ENCODE peak calls at places on chromosomes 1 and 21, in seven cellular contexts. A is activated B cell treated with CpG ODN at 0.5 μM for 24 hours, D is fibroblast of lung, O is progenitor cell of endocrine pancreas, E is sigmoid colon, M is cardiac fibroblast, Y is mucosa of descending colon. I is an unnamed sample.

GRCh38 chr1:70633004-70633403 is 221.9 kb downstream of the CTH start:
- DNase-seq in E (no peak), Y (no peak), M (no peak), A (no peak), O (no peak), D (no peak), I (no peak)

GRCh38 chr1:88169144-88169543 is 514.9 kb upstream of the PKN2 start:
- DNase-seq in O (no peak), Y (no peak), M (no peak), E (no peak), A (no peak), D (no peak), I (no peak)

GRCh38 chr1:89697397-89697796 is 64.5 kb downstream of the LRRC8C start:
- DNase-seq in O (no peak), D (peak; percentile 17), M (peak; percentile 15), E (no peak), Y (no peak), A (no peak), I (no peak)

GRCh38 chr1:17810668-17811067 is 55.5 kb downstream of the ACTL8 start:
- DNase-seq in E (no peak), O (no peak), D (no peak), M (no peak), A (no peak), Y (no peak), I (no peak)

GRCh38 chr1:200558866-200559459 is 61.6 kb downstream of the KIF14 start:
- DNase-seq in Y (no peak), D (peak; percentile 48), E (no peak), M (peak; percentile 72), A (no peak), O (no peak), I (no peak)

GRCh38 chr21:19853061-19853460 is 1145.1 kb upstream of the NCAM2 start:
- DNase-seq in A (no peak), M (no peak), D (no peak), O (no peak), Y (no peak), E (no peak), I (no peak)

GRCh38 chr1:233791750-233792149 is 112.7 kb upstream of the SLC35F3 start:
- DNase-seq in E (no peak), Y (no peak), D (no peak), O (no peak), A (no peak), M (no peak), I (no peak)

GRCh38 chr1:118077331-118078055 is 107.5 kb downstream of the SPAG17 start:
- DNase-seq in D (peak; percentile 22), E (no peak), A (no peak), M (peak; percentile 64), Y (no peak), O (no peak), I (no peak)

GRCh38 chr1:55287732-55288131 is 72.6 kb upstream of the USP24 start:
- DNase-seq in Y (no peak), E (no peak), D (no peak), M (no peak), A (no peak), O (no peak), I (no peak)

GRCh38 chr1:3923378-3924185 is 23.5 kb upstream of the C1orf174 start:
- DNase-seq in E (peak; percentile 54), M (no peak), A (no peak), Y (no peak), D (no peak), O (no peak), I (no peak)

DNA sequence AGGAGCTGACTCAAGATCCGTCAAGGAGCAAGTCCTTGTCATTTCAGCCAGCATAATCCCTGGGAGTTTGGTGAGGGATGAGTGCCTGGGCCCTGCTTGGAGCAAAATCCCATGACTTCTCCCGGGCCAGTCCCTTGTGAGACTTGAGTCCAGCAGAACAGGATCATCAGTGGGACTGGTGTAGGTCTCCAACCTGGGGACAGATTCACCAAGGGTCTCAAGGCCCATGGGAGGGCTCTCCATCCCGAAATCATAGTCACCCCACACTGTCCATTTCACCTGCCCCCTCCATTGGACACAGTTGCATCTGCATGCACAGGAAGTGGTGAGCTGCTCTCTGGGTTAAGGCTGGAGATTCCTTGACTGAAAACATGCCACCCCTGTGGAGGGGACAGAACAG is 178.2 kb downstream of the FOXD2 start:
- DNase-seq in Y (no peak), O (no peak), D (no peak), A (no peak), M (no peak), E (no peak), I (peak; percentile 39)
- TF ChIP-seq CTCF in Y (no peak), O (no peak), D (no peak), A (no peak), M (no peak), E (no peak), I (no peak)

DNA sequence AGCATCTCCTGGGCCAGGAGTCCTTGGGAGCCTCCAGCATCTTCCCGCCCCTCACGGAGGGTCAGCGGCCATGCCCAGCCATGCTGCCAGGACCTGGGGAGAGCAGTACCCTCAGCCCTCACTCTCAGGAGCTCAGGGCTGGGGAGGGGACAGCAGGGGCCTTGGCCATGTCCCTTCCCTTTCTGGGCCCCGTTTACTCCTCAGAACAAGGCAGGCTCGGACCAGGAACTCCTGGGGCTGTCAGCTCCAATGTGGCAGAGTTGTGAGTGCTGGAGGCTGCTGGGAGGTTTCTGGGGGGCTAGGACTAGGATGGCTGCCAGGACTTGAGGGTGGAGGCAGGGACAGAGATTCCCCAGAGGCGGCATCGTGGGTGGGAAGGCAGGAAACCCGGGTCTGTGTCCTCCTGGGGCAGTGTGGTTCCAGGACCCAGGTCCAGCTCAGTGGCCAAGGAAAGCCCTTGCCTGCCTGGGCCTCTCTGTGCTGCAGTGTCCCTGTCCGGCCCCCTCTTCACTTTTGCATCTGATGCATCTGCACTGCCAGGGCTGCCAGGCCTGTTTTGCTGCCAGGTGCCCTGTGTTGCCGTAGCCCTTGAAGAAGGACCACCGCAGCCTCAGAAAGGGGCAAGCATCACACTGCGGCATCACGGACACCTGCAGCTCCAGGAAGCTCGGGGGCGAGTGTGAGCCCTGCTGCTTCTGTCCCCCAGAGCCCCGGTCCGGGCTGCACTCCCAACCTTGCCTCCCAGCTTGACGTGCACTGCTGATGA is 223.9 kb downstream of the CAMTA1 start:
- DNase-seq in O (no peak), A (no peak), M (no peak), E (no peak), D (no peak), Y (no peak), I (no peak)
- TF ChIP-seq CTCF in O (no peak), A (no peak), M (no peak), E (no peak), D (no peak), Y (no peak), I (no peak)

GRCh38 chr1:240492832-240493440 is 119.0 kb downstream of the GREM2 start:
- DNase-seq in O (peak; percentile 29), M (peak; percentile 52), E (no peak), A (no peak), D (peak; percentile 59), Y (peak; percentile 73), I (no peak)
- TF ChIP-seq CTCF in O (peak; percentile 51), M (peak; percentile 39), E (no peak), A (no peak), D (peak; percentile 53), Y (no peak), I (peak; percentile 67)

GRCh38 chr1:157431751-157432150 is 120.6 kb downstream of the FCRL5 start:
- DNase-seq in M (peak; percentile 10), Y (no peak), O (no peak), A (no peak), E (no peak), D (peak; percentile 3), I (no peak)
- TF ChIP-seq CTCF in M (no peak), Y (no peak), O (no peak), A (no peak), E (no peak), D (no peak), I (no peak)

DNA sequence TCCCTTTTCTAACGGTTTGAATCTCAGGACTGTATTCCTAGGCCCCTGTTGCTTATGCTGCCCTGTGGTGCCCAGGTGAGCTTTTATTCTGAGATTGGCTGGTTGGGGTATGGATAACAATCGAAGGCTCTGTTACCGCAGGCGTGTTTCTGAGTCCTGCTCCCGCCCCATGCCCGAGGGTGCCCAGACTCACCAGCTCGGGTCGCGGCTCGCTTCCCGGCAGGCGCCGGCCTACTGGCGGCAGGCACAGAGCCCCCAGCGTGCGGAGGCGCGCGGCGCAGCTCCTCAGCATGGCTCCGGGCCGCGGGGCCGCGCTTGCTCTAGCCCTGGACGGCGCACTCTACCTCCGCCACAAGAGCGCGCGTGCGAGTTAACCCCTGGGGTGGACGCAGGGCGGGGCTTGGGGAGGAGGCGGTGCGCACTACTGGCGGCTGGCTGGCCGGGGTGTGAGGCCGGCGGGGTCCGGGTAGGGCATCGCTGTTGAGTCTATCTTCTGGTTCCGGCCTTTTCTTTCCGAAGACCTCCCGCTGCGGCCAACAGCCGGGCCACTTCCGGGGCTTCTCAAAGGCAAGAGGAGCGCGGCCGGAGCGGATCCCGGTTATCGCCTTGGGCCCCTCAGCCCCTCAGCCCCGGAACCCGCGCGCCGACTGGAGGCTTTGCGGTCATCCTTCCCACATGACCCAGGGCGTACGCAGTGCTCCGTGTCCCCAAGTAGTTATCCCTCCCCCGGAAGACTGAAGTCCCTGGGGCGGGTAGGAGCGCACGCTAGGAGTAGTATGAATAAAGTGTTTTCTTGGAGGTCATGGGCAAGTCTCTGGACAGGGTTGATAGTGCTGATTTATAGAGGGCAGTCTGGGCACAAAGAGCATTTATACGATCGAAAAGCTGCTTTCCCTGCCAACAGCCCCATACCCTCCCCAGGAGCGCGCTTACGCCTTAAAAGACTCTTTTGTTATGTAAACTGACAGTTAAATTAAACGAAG is at the start of gene THEM4:
- DNase-seq in Y (peak; percentile 99), O (peak; percentile 96), M (peak; percentile 98), D (peak; percentile 96), A (peak; percentile 93), E (peak; percentile 98), I (peak; percentile 97)
- TF ChIP-seq CTCF in Y (no peak), O (peak; percentile 42), M (no peak), D (no peak), A (no peak), E (no peak), I (peak; percentile 33)

GRCh38 chr1:49229555-49229954 is 452.9 kb upstream of the BEND5 start:
- DNase-seq in D (peak; percentile 0), M (no peak), E (no peak), Y (no peak), A (no peak), O (no peak), I (no peak)
- TF ChIP-seq CTCF in D (no peak), M (no peak), E (no peak), Y (no peak), A (no peak), O (no peak), I (no peak)

GRCh38 chr1:224734261-224734935 is 118.3 kb downstream of the CNIH3 start:
- DNase-seq in O (no peak), A (no peak), D (no peak), E (no peak), M (no peak), Y (no peak), I (no peak)
- TF ChIP-seq CTCF in O (peak; percentile 32), A (no peak), D (peak; percentile 2), E (no peak), M (no peak), Y (no peak), I (peak; percentile 23)

DNA sequence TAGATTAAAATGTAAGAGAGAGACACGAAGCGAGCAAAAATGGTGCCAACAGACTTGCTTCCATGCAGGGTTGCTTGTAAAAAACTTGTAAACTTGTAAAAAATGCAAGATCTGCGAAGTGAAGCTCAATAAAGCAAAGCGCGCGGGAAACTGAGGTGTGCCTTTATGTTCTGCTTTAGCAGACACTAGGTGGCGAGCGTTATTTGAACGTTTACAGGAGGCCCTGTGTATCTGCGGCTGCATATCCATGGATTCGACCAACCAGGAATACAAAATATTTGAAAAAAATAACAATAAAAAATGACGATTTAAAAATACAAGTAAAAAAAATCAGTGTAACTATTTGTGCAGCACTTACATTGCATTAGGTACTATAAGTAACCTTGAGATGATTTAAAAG is 1.5 kb downstream of the UBE2G2 start:
- DNase-seq in Y (no peak), O (no peak), E (no peak), A (no peak), D (peak; percentile 38), M (peak; percentile 69), I (no peak)
- TF ChIP-seq CTCF in Y (peak; percentile 9), O (peak; percentile 54), E (no peak), A (no peak), D (peak; percentile 51), M (peak; percentile 41), I (peak; percentile 67)